ENCODE peak calls at places on chromosomes 16 and 17, in eight cellular contexts. One of them, this sample, is unnamed.

GRCh38 chr16:35221482-35222185 is 1762.2 kb downstream of the TP53TG3F start:
- DNase-seq in HepG2: peak
- DNase-seq in A549: no peak
- DNase-seq in SK-N-SH: no peak
- DNase-seq in GM12878: no peak
- DNase-seq in Panc1: no peak
- DNase-seq in K562: no peak
- DNase-seq in HCT116: no peak
- DNase-seq in this sample: no peak

GRCh38 chr17:74950207-74950606 is 14.5 kb downstream of the OTOP3 start:
- DNase-seq in K562: no peak
- DNase-seq in GM12878: no peak
- DNase-seq in Panc1: no peak
- DNase-seq in A549: no peak
- DNase-seq in HCT116: no peak
- DNase-seq in SK-N-SH: no peak
- DNase-seq in HepG2: no peak
- DNase-seq in this sample: no peak

GRCh38 chr17:78057113-78057740 is 71.3 kb downstream of the TMC6 start:
- DNase-seq in GM12878: no peak
- DNase-seq in HepG2: no peak
- DNase-seq in Panc1: no peak
- DNase-seq in SK-N-SH: no peak
- DNase-seq in A549: no peak
- DNase-seq in HCT116: no peak
- DNase-seq in K562: no peak
- DNase-seq in this sample: no peak

GRCh38 chr16:81556715-81557284 is 112.2 kb downstream of the CMIP start:
- DNase-seq in SK-N-SH: no peak
- DNase-seq in HepG2: no peak
- DNase-seq in HCT116: no peak
- DNase-seq in A549: no peak
- DNase-seq in K562: no peak
- DNase-seq in Panc1: no peak
- DNase-seq in GM12878: no peak
- DNase-seq in this sample: no peak

GRCh38 chr17:75509528-75510258 is 5.6 kb downstream of the CASKIN2 start:
- DNase-seq in K562: no peak
- DNase-seq in Panc1: no peak
- DNase-seq in HCT116: no peak
- DNase-seq in SK-N-SH: no peak
- DNase-seq in HepG2: no peak
- DNase-seq in A549: no peak
- DNase-seq in GM12878: no peak
- DNase-seq in this sample: no peak

GRCh38 chr17:76081295-76082210 is 2.6 kb downstream of the ZACN start:
- DNase-seq in A549: no peak
- DNase-seq in Panc1: no peak
- DNase-seq in HCT116: no peak
- DNase-seq in GM12878: no peak
- DNase-seq in SK-N-SH: peak
- DNase-seq in HepG2: no peak
- DNase-seq in K562: no peak
- DNase-seq in this sample: peak

GRCh38 chr16:87601322-87602004 is 845 bp upstream of the JPH3 start:
- DNase-seq in Panc1: no peak
- DNase-seq in A549: no peak
- DNase-seq in K562: no peak
- DNase-seq in SK-N-SH: peak
- DNase-seq in HCT116: no peak
- DNase-seq in HepG2: no peak
- DNase-seq in GM12878: no peak
- DNase-seq in this sample: peak

GRCh38 chr16:66511615-66512500 is 38.1 kb downstream of the TK2 start:
- DNase-seq in HepG2: no peak
- DNase-seq in K562: peak
- DNase-seq in HCT116: peak
- DNase-seq in SK-N-SH: no peak
- DNase-seq in Panc1: no peak
- DNase-seq in A549: peak
- DNase-seq in GM12878: no peak
- DNase-seq in this sample: peak

GRCh38 chr16:49092704-49093103 is 188.9 kb downstream of the CBLN1 start:
- DNase-seq in SK-N-SH: no peak
- DNase-seq in HCT116: no peak
- DNase-seq in A549: no peak
- DNase-seq in GM12878: no peak
- DNase-seq in Panc1: no peak
- DNase-seq in HepG2: no peak
- DNase-seq in K562: no peak
- DNase-seq in this sample: no peak

GRCh38 chr16:88737298-88738166 is 31.2 kb downstream of the CTU2 start:
- DNase-seq in Panc1: no peak
- DNase-seq in A549: peak
- DNase-seq in K562: peak
- DNase-seq in HepG2: peak
- DNase-seq in GM12878: peak
- DNase-seq in SK-N-SH: peak
- DNase-seq in HCT116: peak
- DNase-seq in this sample: peak

GRCh38 chr16:88738167-88739084 is 32.1 kb downstream of the CTU2 start:
- DNase-seq in Panc1: no peak
- DNase-seq in SK-N-SH: no peak
- DNase-seq in HepG2: no peak
- DNase-seq in HCT116: no peak
- DNase-seq in K562: no peak
- DNase-seq in GM12878: no peak
- DNase-seq in A549: no peak
- DNase-seq in this sample: no peak

GRCh38 chr16:88740727-88741055 is 34.4 kb downstream of the CTU2 start:
- DNase-seq in GM12878: no peak
- DNase-seq in Panc1: no peak
- DNase-seq in HepG2: no peak
- DNase-seq in HCT116: no peak
- DNase-seq in K562: no peak
- DNase-seq in A549: no peak
- DNase-seq in SK-N-SH: no peak
- DNase-seq in this sample: no peak

GRCh38 chr16:88739975-88740726 is 33.8 kb downstream of the CTU2 start:
- DNase-seq in HCT116: no peak
- DNase-seq in HepG2: no peak
- DNase-seq in SK-N-SH: no peak
- DNase-seq in Panc1: no peak
- DNase-seq in K562: no peak
- DNase-seq in A549: no peak
- DNase-seq in GM12878: no peak
- DNase-seq in this sample: no peak

DNA sequence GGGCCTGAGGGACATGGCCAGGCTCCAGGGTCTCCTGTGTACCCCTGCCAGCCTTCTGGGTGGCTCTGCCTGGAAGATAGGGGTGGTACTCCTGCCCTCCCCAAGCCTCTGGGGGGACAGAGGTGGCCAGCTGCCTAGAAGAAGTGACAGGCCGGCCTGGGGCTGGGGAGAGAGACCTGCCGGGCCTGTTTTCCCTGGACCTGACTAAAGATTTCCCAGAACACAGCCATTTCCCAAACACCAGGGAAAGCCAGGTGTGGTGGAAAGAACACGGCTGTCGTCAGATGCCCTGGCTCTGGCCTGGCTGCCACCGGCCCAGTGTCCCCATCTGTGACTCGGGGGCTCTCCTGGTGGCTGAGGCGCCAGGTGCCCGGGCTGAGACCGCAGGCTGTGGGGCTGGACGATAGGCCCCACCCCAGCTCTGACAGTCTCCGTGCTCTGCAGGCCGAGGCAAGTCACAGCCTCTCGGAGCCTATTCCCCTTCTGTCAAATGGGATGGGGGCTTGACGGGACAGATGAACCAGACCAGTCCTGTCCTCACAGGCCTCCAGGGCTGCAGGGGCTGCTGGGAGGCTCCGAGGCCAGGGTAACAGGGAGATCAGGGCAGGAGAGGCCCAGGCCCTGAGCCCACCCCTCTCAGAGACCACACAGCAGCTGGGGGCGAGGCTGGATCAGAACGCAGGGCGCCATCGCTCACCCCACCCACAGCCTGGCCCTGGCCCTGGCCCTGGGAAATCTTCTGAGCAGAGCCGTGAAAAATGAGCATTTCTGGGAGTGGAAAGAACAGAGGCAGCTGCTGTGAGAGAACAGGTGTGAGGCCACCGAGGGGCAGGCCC is 33.1 kb downstream of the CTU2 start:
- DNase-seq in SK-N-SH: no peak
- DNase-seq in K562: no peak
- DNase-seq in A549: no peak
- DNase-seq in HCT116: no peak
- DNase-seq in GM12878: no peak
- DNase-seq in Panc1: no peak
- DNase-seq in HepG2: no peak
- DNase-seq in this sample: no peak
- TF ChIP-seq REST in SK-N-SH: no peak
- TF ChIP-seq REST in K562: no peak
- TF ChIP-seq REST in A549: no peak
- TF ChIP-seq REST in HCT116: no peak
- TF ChIP-seq REST in GM12878: no peak
- TF ChIP-seq REST in Panc1: no peak
- TF ChIP-seq REST in HepG2: no peak
- TF ChIP-seq REST in this sample: no peak

DNA sequence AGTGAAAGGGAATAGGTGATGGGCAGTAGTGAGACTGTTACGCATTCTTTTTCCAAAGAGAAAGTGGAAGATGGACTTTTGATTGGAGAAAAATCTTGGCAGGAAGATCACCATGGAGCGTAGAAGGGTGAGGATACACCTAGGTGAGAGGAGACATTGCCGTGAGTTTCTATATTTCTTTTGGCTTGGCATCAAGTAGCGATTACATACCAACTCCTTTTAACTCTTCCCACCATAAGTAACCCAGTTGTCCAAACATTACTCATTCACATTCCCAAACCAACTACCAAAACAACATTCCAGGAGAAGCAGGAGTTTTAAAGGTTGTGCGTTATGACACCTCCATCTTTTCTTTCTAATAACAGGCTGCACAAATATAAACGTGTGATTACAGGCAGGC is 10.7 kb upstream of the KRT28 start:
- DNase-seq in SK-N-SH: no peak
- DNase-seq in GM12878: no peak
- DNase-seq in K562: no peak
- DNase-seq in A549: peak
- DNase-seq in Panc1: no peak
- DNase-seq in HepG2: peak
- DNase-seq in HCT116: no peak
- DNase-seq in this sample: no peak
- TF ChIP-seq REST in SK-N-SH: no peak
- TF ChIP-seq REST in GM12878: no peak
- TF ChIP-seq REST in K562: no peak
- TF ChIP-seq REST in A549: no peak
- TF ChIP-seq REST in Panc1: no peak
- TF ChIP-seq REST in HepG2: no peak
- TF ChIP-seq REST in HCT116: no peak
- TF ChIP-seq REST in this sample: no peak

DNA sequence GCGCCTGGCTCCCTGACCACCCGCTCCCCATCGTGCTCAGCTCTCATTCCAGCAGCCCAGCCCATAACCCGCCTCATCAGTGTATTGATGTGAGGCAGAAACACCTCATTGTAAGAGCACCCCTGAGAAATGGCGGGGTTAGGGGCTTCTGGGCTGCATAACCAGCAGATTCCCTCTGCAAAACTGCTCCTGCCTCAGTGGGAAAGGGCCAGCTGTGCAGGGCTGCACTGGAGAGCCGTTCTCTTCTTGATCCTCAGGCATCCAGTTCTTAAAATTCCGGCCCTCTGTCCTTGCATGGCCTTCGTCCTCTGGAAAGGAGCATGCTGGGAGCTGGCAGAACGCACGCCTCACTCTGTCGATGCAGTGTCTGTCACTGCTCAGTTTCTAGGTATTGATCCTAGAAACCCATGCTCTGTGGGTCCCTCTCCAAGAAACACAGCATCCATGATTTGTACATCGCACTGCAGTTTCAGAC is 113.8 kb upstream of the CHMP6 start:
- DNase-seq in Panc1: no peak
- DNase-seq in GM12878: no peak
- DNase-seq in A549: no peak
- DNase-seq in K562: no peak
- DNase-seq in HepG2: no peak
- DNase-seq in SK-N-SH: no peak
- DNase-seq in HCT116: no peak
- DNase-seq in this sample: no peak
- TF ChIP-seq REST in Panc1: no peak
- TF ChIP-seq REST in GM12878: no peak
- TF ChIP-seq REST in A549: no peak
- TF ChIP-seq REST in K562: no peak
- TF ChIP-seq REST in HepG2: no peak
- TF ChIP-seq REST in SK-N-SH: no peak
- TF ChIP-seq REST in HCT116: no peak
- TF ChIP-seq REST in this sample: no peak

GRCh38 chr16:24309222-24309905 is 53.2 kb downstream of the CACNG3 start:
- DNase-seq in HepG2: peak
- DNase-seq in K562: peak
- DNase-seq in Panc1: peak
- DNase-seq in A549: peak
- DNase-seq in SK-N-SH: no peak
- DNase-seq in HCT116: peak
- DNase-seq in GM12878: no peak
- DNase-seq in this sample: no peak
- TF ChIP-seq REST in HepG2: no peak
- TF ChIP-seq REST in K562: no peak
- TF ChIP-seq REST in Panc1: no peak
- TF ChIP-seq REST in A549: no peak
- TF ChIP-seq REST in SK-N-SH: no peak
- TF ChIP-seq REST in HCT116: no peak
- TF ChIP-seq REST in GM12878: no peak
- TF ChIP-seq REST in this sample: no peak

GRCh38 chr17:42121066-42121769 is at the start of gene KAT2A:
- DNase-seq in Panc1: no peak
- DNase-seq in A549: peak
- DNase-seq in HCT116: peak
- DNase-seq in GM12878: no peak
- DNase-seq in K562: peak
- DNase-seq in HepG2: peak
- DNase-seq in SK-N-SH: peak
- DNase-seq in this sample: peak
- TF ChIP-seq REST in Panc1: no peak
- TF ChIP-seq REST in A549: no peak
- TF ChIP-seq REST in HCT116: no peak
- TF ChIP-seq REST in GM12878: no peak
- TF ChIP-seq REST in K562: no peak
- TF ChIP-seq REST in HepG2: peak
- TF ChIP-seq REST in SK-N-SH: no peak
- TF ChIP-seq REST in this sample: no peak

DNA sequence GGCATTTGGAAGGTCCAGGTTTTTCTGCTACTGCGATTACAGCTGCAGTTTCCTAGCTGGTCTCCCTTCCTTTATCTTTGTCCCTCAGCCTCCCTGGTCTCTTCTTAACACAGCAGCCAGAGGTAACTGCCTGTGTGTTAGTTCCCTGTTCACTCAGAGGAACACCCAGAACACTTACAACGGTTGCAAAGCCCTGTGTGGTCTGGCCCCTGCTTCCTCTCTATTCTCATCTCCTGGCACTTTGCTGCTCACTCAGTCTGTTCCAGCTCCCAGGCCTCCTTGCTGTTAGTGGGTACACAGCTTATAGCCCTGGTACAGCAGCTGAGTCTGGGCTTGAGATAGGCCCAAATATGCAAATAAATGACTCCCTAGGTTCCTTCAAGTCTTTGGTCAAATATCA is 16.4 kb downstream of the NTN1 start:
- DNase-seq in Panc1: no peak
- DNase-seq in GM12878: no peak
- DNase-seq in HepG2: no peak
- DNase-seq in HCT116: no peak
- DNase-seq in A549: no peak
- DNase-seq in K562: no peak
- DNase-seq in SK-N-SH: no peak
- DNase-seq in this sample: no peak
- TF ChIP-seq REST in Panc1: no peak
- TF ChIP-seq REST in GM12878: no peak
- TF ChIP-seq REST in HepG2: no peak
- TF ChIP-seq REST in HCT116: no peak
- TF ChIP-seq REST in A549: no peak
- TF ChIP-seq REST in K562: no peak
- TF ChIP-seq REST in SK-N-SH: no peak
- TF ChIP-seq REST in this sample: no peak